ENCODE peak calls at places on chromosomes 5 and 9, in four cellular contexts. E is Caki2, K is kidney glomerular epithelial cell, J is fibroblast of the aortic adventitia. A is an unnamed sample.

GRCh38 chr9:124632077-124632621 is 125.0 kb upstream of the NR5A1 start:
- DNase-seq in E (no peak), K (no peak), J (peak; percentile 81), A (no peak)

GRCh38 chr9:74824654-74825053 is 63.1 kb downstream of the TRPM6 start:
- DNase-seq in E (peak; percentile 20), K (no peak), J (peak; percentile 38), A (no peak)

GRCh38 chr5:128097224-128097623 is 13.7 kb downstream of the SLC12A2 start:
- DNase-seq in E (no peak), K (no peak), J (no peak), A (no peak)

GRCh38 chr5:5505848-5506247 is 83.4 kb downstream of the ICE1 start:
- DNase-seq in E (no peak), K (no peak), J (no peak), A (no peak)

GRCh38 chr5:149310947-149311675 is 34.2 kb upstream of the GRPEL2 start:
- DNase-seq in E (peak; percentile 30), K (peak; percentile 45), J (peak; percentile 53), A (peak; percentile 93)

GRCh38 chr5:58542709-58543108 is 40.2 kb upstream of the RAB3C start:
- DNase-seq in E (no peak), K (no peak), J (no peak), A (no peak)

GRCh38 chr9:132312873-132313272 is 41.9 kb downstream of the SETX start:
- DNase-seq in E (no peak), K (no peak), J (no peak), A (no peak)

GRCh38 chr5:75156585-75156984 is 80.1 kb downstream of the ANKRD31 start:
- DNase-seq in E (no peak), K (no peak), J (peak; percentile 6), A (peak; percentile 5)

GRCh38 chr9:112550531-112550930 is 63.9 kb downstream of the KIAA1958 start:
- DNase-seq in E (no peak), K (no peak), J (no peak), A (no peak)

GRCh38 chr5:109407913-109408312 is 1.9 kb downstream of the PJA2 start:
- DNase-seq in E (no peak), K (peak; percentile 36), J (no peak), A (no peak)

GRCh38 chr9:98657897-98658296 is 50.8 kb downstream of the GABBR2 start:
- DNase-seq in E (no peak), K (no peak), J (peak; percentile 20), A (no peak)

GRCh38 chr5:151047814-151048425 is 27.5 kb downstream of the GPX3 start:
- DNase-seq in E (no peak), K (no peak), J (no peak), A (no peak)

GRCh38 chr5:150464554-150465012 is 15.0 kb upstream of the RPS14 start:
- DNase-seq in E (no peak), K (no peak), J (peak; percentile 59), A (no peak)

GRCh38 chr9:128493424-128493823 is 11.1 kb upstream of the GLE1 start:
- DNase-seq in E (no peak), K (no peak), J (no peak), A (peak; percentile 63)

GRCh38 chr9:101706261-101706798 is 32.1 kb downstream of the GRIN3A start:
- DNase-seq in E (no peak), K (no peak), J (no peak), A (no peak)

GRCh38 chr5:16810503-16810854 is 125.6 kb downstream of the MYO10 start:
- DNase-seq in E (no peak), K (no peak), J (no peak), A (no peak)

GRCh38 chr5:150544606-150545219 is 36.8 kb downstream of the NDST1 start:
- DNase-seq in E (no peak), K (peak; percentile 43), J (peak; percentile 53), A (peak; percentile 82)

GRCh38 chr9:16058131-16058549 is 505.3 kb downstream of the CCDC171 start:
- DNase-seq in E (no peak), K (peak; percentile 78), J (peak; percentile 26), A (no peak)

GRCh38 chr5:80254767-80255424 is 952 bp downstream of the SERINC5 start:
- DNase-seq in E (no peak), K (peak; percentile 55), J (peak; percentile 35), A (peak; percentile 22)

GRCh38 chr9:98550206-98550820 is 158.4 kb downstream of the GABBR2 start:
- DNase-seq in E (no peak), K (no peak), J (peak; percentile 64), A (no peak)

GRCh38 chr5:114387433-114387832 is 25.6 kb downstream of the KCNN2 start:
- DNase-seq in E (no peak), K (no peak), J (no peak), A (no peak)

GRCh38 chr5:125298258-125298657 is 551.8 kb upstream of the ZNF608 start:
- DNase-seq in E (no peak), K (no peak), J (no peak), A (no peak)

GRCh38 chr5:111532873-111533272 is 20.5 kb upstream of the STARD4 start:
- DNase-seq in E (no peak), K (no peak), J (peak; percentile 10), A (no peak)

GRCh38 chr9:104774132-104774531 is 10.2 kb downstream of the NIPSNAP3B start:
- DNase-seq in E (no peak), K (no peak), J (no peak), A (no peak)

GRCh38 chr5:165805756-165806155 is 2300.3 kb downstream of the MAT2B start:
- DNase-seq in E (no peak), K (no peak), J (no peak), A (peak; percentile 49)

GRCh38 chr9:24793711-24794110 is 248.0 kb upstream of the IZUMO3 start:
- DNase-seq in E (no peak), K (no peak), J (peak; percentile 30), A (no peak)

GRCh38 chr5:15103130-15103529 is 231.6 kb upstream of the ANKH start:
- DNase-seq in E (no peak), K (no peak), J (no peak), A (no peak)

GRCh38 chr5:138950411-138951011 is 75.4 kb upstream of the LRRTM2 start:
- DNase-seq in E (no peak), K (no peak), J (no peak), A (no peak)

GRCh38 chr9:127154390-127155191 is 32.2 kb upstream of the ANGPTL2 start:
- DNase-seq in E (no peak), K (no peak), J (peak; percentile 90), A (no peak)

GRCh38 chr9:125446581-125447094 is 185.0 kb downstream of the GAPVD1 start:
- DNase-seq in E (no peak), K (no peak), J (no peak), A (no peak)

GRCh38 chr5:171157775-171158174 is 151.3 kb upstream of the TLX3 start:
- DNase-seq in E (no peak), K (no peak), J (no peak), A (peak; percentile 55)

GRCh38 chr5:68484307-68485068 is 268.9 kb downstream of the PIK3R1 start:
- DNase-seq in E (no peak), K (no peak), J (peak; percentile 42), A (no peak)

GRCh38 chr5:97181856-97182545 is 1.0 kb downstream of the RIOK2 start:
- DNase-seq in E (no peak), K (no peak), J (peak; percentile 25), A (no peak)

GRCh38 chr5:180803181-180804128 is 849 bp upstream of the MGAT1 start:
- DNase-seq in E (no peak), K (no peak), J (peak; percentile 57), A (no peak)

GRCh38 chr5:132099073-132099748 is 25.6 kb downstream of the CSF2 start:
- DNase-seq in E (no peak), K (no peak), J (no peak), A (no peak)

GRCh38 chr9:10252174-10252573 is 360.6 kb downstream of the PTPRD start:
- DNase-seq in E (no peak), K (no peak), J (no peak), A (no peak)